ENCODE peak calls at places on chromosomes 16 and 17, in nine cellular contexts. E is IMR-90, F is A549, K is suprapubic skin, I is K562, Y is GM12878, L is HCT116, Z is adrenal gland, B is prostate gland. A is an unnamed sample.

GRCh38 chr17:40417258-40417608 is 463 bp downstream of the TOP2A start:
- DNase-seq in K (no peak), F (no peak), Z (no peak), I (no peak), L (no peak), B (no peak), E (peak), Y (no peak), A (peak)

GRCh38 chr16:13672196-13672595 is 247.8 kb upstream of the ERCC4 start:
- DNase-seq in L (no peak), E (no peak), Y (no peak), Z (no peak), I (no peak), F (no peak), B (no peak), K (no peak), A (peak)

GRCh38 chr17:31466096-31466495 is 74.6 kb downstream of the RAB11FIP4 start:
- DNase-seq in K (no peak), Z (no peak), B (no peak), F (no peak), Y (no peak), I (no peak), E (no peak), L (no peak), A (no peak)

GRCh38 chr16:30948956-30949654 is at the start of gene ORAI3:
- DNase-seq in F (peak), K (no peak), Z (peak), Y (no peak), I (peak), L (no peak), B (peak), E (peak), A (peak)

GRCh38 chr17:33115957-33116680 is 124.5 kb downstream of the SPACA3 start:
- DNase-seq in Y (no peak), L (no peak), F (no peak), K (no peak), I (no peak), E (no peak), Z (no peak), B (no peak), A (no peak)

GRCh38 chr16:87708881-87709638 is 56.7 kb downstream of the KLHDC4 start:
- DNase-seq in L (no peak), E (no peak), F (no peak), B (no peak), K (no peak), Y (no peak), I (no peak), Z (no peak), A (no peak)

GRCh38 chr17:47686661-47687327 is 7.2 kb upstream of the TBKBP1 start:
- DNase-seq in K (no peak), Z (peak), E (peak), I (no peak), F (no peak), B (no peak), L (no peak), Y (no peak), A (no peak)

GRCh38 chr17:75542184-75542583 is 16.7 kb downstream of the LLGL2 start:
- DNase-seq in F (no peak), L (no peak), Y (no peak), I (no peak), E (no peak), B (no peak), Z (no peak), K (no peak), A (no peak)

GRCh38 chr16:54048994-54049929 is 237.3 kb downstream of the IRX3 start:
- DNase-seq in Y (no peak), K (no peak), L (no peak), B (no peak), E (no peak), F (no peak), Z (no peak), I (no peak), A (no peak)

GRCh38 chr16:82935781-82936180 is 309.0 kb downstream of the CDH13 start:
- DNase-seq in E (no peak), F (no peak), B (no peak), I (no peak), Z (no peak), Y (no peak), K (no peak), L (no peak), A (no peak)

GRCh38 chr16:27470567-27471431 is 68.8 kb downstream of the IL21R start:
- DNase-seq in B (no peak), E (peak), Y (no peak), F (no peak), L (no peak), Z (peak), I (peak), K (peak), A (no peak)

GRCh38 chr16:66441586-66442375 is 14.7 kb downstream of the BEAN1 start:
- DNase-seq in Z (no peak), I (no peak), Y (no peak), F (no peak), L (no peak), K (peak), B (no peak), E (peak), A (no peak)

GRCh38 chr16:28876016-28876659 is 2.1 kb upstream of the ATP2A1 start:
- DNase-seq in B (no peak), I (no peak), L (no peak), Z (no peak), F (no peak), E (no peak), K (no peak), Y (no peak), A (no peak)

GRCh38 chr17:82400830-82401229 is 17.3 kb upstream of the HEXD start:
- DNase-seq in Z (peak), L (no peak), B (no peak), I (no peak), K (no peak), Y (no peak), F (no peak), E (no peak), A (no peak)

GRCh38 chr17:57677301-57677700 is 67.8 kb downstream of the CCDC182 start:
- DNase-seq in B (no peak), K (no peak), I (no peak), E (no peak), L (no peak), Y (no peak), F (no peak), Z (no peak), A (no peak)

GRCh38 chr17:82050152-82050760 is 1.4 kb downstream of the RFNG start:
- DNase-seq in E (no peak), K (no peak), Z (no peak), B (no peak), F (no peak), L (no peak), Y (no peak), I (no peak), A (no peak)

DNA sequence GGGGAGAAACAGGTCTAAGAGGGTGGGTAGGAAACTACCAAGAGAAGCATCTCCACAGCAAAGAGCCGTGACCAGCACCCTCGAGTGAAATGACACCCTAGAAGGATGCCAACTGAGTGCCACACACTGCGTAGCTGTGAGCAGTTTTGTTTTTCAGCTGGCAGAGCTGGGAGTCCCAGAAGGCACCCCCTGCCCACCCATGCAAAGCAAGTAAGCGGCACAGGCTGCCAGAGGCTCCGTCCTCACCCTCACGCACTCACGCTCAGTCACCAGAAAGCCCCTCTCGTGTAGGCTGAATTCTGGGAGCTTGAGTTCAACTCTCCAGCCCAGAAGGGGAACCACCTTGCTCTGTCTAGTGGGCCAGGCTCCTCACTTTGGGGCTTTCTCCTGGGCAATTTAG is 146.0 kb downstream of the GAS7 start:
- DNase-seq in F (no peak), L (no peak), E (no peak), B (no peak), K (no peak), Z (no peak), I (no peak), Y (peak), A (no peak)
- TF ChIP-seq POLR2A in F (no peak), L (no peak), E (no peak), B (no peak), K (no peak), Z (no peak), I (no peak), Y (no peak), A (no peak)

DNA sequence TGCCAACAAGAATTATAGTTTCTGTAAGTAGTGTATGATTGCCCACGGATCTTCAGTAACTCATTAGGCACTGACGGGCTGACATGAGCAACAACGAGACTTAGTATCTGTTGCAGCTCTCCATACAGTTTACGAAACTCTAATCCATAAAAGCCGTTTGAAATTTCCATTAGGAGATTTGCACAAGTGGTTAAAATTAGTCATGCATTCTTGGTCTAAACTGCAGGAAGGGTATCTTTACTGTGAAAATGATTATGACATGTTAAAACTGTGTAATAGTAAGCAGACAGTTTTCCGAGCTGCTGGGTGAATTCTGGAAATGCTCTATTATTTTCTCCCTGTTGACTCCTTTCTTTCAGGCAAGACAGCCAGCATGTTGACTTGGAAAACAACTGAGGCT is 605.0 kb downstream of the WWOX start:
- DNase-seq in Z (no peak), F (no peak), B (no peak), K (no peak), I (no peak), E (no peak), L (no peak), Y (no peak), A (no peak)
- H3K4me3 ChIP-seq in Z (no peak), F (no peak), B (no peak), K (no peak), I (no peak), E (no peak), L (no peak), Y (no peak), A (no peak)

DNA sequence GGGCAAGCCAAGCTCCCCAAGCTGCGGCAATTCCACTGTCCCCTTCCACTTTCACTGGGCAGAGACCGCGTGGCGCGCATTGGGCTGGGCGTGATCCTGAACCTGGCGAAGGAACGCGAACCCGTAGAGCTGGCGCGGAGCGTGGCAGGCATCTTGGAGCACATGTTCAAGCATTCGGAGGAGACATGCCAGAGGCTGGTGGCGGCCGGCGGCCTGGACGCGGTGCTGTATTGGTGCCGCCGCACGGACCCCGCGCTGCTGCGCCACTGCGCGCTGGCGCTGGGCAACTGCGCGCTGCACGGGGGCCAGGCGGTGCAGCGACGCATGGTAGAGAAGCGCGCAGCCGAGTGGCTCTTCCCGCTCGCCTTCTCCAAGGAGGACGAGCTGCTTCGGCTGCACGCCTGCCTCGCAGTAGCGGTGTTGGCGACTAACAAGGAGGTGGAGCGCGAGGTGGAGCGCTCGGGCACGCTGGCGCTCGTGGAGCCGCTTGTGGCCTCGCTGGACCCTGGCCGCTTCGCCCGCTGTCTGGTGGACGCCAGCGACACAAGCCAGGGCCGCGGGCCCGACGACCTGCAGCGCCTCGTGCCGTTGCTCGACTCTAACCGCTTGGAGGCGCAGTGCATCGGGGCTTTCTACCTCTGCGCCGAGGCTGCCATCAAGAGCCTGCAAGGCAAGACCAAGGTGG is 9.8 kb downstream of the SARM1 start:
- DNase-seq in E (no peak), B (no peak), I (peak), K (no peak), F (no peak), L (no peak), Z (no peak), Y (no peak), A (no peak)
- TF ChIP-seq CTCF in E (no peak), B (peak), I (peak), K (peak), F (no peak), L (no peak), Z (no peak), Y (no peak), A (no peak)

DNA sequence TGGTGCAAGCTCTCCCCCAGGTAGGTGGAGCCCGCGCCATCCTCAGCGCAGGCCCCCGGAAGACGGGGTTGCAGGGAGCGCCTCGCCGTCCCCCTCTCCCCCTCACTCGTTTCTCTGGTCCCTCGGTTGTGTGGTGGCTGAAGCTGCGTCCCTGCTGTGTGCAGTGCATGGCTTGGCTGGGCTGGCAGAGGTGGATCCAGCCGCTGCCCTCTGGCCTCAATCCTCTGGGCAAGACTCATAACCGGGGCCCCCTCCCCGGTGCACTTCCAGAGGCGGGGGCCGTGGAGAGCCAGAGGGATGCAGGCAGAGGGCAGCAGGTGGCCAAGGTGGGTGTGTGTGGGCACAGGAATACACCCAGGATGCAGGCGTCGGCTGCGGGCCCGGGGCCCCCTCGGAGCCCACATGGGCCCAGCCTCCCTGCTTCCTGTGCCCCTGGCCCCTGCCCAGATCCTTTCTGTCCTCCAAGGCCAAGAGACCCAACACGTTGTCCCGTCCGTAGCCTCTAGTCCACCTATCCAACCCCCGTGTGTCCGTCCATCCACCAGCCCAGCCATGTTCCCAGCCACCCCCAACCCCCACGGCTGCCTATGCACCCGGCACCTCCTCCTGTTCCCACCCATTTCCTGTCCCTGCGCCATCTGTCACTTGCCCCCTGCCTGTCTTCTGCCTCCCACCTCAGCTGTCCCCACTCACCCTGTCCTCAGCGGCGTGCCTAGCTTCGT is 9.3 kb downstream of the TPSG1 start:
- DNase-seq in I (no peak), Y (no peak), F (no peak), K (no peak), E (no peak), L (no peak), Z (no peak), B (no peak), A (no peak)
- TF ChIP-seq POLR2A in I (no peak), Y (no peak), F (no peak), K (no peak), E (no peak), L (no peak), Z (no peak), B (no peak), A (no peak)

DNA sequence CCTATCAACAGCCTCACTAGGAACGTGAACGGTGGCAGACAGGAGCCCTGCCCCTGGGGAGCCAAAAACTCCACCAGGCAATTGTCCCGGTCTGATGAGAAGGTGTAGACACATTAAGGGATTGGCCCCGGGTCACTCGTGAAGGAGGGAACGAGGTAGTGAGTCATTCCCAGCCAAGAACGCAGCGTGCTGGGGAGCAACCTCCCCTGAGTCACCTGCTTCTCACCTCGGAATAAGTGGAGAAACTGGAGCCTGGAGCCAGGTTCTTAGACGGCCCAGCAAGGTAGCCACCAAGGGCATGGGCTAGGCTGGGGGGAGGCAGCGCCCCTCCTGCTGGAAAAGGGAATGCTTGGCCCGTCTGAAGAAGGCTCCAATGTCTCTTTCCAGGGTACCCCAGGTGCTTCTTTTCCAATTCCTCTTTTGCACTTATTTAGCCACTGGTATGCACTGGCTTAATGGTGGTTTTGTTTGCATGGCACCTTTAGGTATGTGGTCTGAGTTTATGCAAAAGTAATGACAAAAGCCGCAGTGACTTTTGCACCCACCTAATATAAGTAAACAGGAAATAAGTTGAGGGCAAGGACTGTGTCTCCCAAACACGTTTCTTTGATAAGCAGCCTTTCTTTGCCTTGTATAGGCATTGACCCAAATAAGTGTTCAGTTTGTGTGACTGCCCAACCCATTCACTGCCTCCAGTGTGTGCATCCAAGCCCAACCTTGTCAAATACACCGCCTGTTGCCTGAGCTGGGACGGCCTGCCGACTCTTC is 1.8 kb upstream of the HELZ start:
- DNase-seq in Z (peak), I (peak), F (peak), L (peak), B (peak), K (no peak), Y (peak), E (peak), A (peak)
- H3K4me3 ChIP-seq in Z (peak), I (peak), F (peak), L (peak), B (peak), K (peak), Y (peak), E (no peak), A (peak)

DNA sequence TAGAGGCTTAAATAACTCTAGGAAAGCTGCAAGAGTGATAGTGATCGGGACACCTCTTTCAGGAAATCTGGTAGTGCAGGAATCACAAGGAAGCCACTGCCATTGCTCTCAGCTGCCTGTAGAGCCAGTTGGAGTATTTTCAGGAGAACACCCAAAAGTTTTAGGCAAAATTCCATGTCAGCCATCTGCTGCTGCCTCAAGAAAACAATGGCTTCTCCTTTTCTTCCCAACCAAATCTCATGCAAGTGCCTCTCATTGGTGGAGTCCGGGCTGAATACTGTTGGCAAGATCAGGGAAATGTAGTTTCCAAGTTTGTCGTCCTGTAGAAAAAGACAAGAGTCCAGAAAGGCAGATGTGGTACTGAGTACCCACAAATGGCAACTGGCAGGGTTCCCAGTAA is 54.9 kb upstream of the TANC2 start:
- DNase-seq in I (no peak), K (no peak), F (no peak), E (no peak), B (no peak), Z (no peak), L (no peak), Y (no peak), A (no peak)
- TF ChIP-seq CTCF in I (no peak), K (no peak), F (no peak), E (no peak), B (no peak), Z (no peak), L (no peak), Y (no peak), A (no peak)

GRCh38 chr16:77807-78443 is at the start of gene MPG:
- DNase-seq in Z (peak), B (peak), Y (no peak), K (peak), E (peak), I (peak), F (peak), L (no peak), A (peak)
- TF ChIP-seq POLR2A in Z (peak), B (peak), Y (peak), K (no peak), E (peak), I (peak), F (peak), L (no peak), A (no peak)

GRCh38 chr16:83955218-83956130 is 2.4 kb downstream of the OSGIN1 start:
- DNase-seq in L (no peak), I (no peak), Y (no peak), Z (no peak), K (no peak), E (peak), B (no peak), F (no peak), A (no peak)

GRCh38 chr16:83952940-83953795 is at the start of gene OSGIN1:
- DNase-seq in Y (peak), F (peak), E (peak), K (peak), Z (peak), L (peak), B (peak), I (peak), A (peak)

GRCh38 chr16:83952587-83952939 is 477 bp upstream of the OSGIN1 start:
- DNase-seq in K (no peak), B (peak), F (peak), Y (no peak), E (no peak), Z (peak), L (peak), I (no peak), A (no peak)

GRCh38 chr16:83954577-83955016 is 1.6 kb downstream of the OSGIN1 start:
- DNase-seq in I (no peak), K (no peak), Z (peak), Y (no peak), E (peak), F (no peak), L (peak), B (no peak), A (peak)

GRCh38 chr16:83953796-83954576 is 946 bp downstream of the OSGIN1 start:
- DNase-seq in I (peak), Y (no peak), B (peak), Z (no peak), E (peak), L (peak), K (no peak), F (peak), A (peak)
- H3K4me3 ChIP-seq in I (peak), Y (no peak), B (peak), Z (peak), E (peak), L (peak), K (peak), F (peak), A (peak)

A was measured in testis.